ENCODE peak calls at places on chromosomes 6 and 20, in seven cellular contexts. A is ACHN; O is activated T-helper 9 cell treated with anti-CD3 and anti-CD28 coated beads, Interleukin-2, amount 50 U/mL, for 16 hours; Y is H54; K is activated T-helper 1 cell treated with Interleukin-2 at 50 U/mL for 16 hours; P is activated gamma-delta T cell treated with Interleukin-2 at 50 U/mL for 16 hours; V is left ventricle myocardium inferior. X is an unnamed sample.
A peak's percentile ranks its signal among the peaks of the same experiment; 100 is the strongest.

GRCh38 chr20:37202267-37202943 is 23.1 kb upstream of the MROH8 start:
- DNase-seq in P (no peak), V (no peak), Y (peak; percentile 65), A (peak; percentile 94), O (no peak), K (no peak), X (no peak)

GRCh38 chr6:47092249-47092648 is 50.1 kb upstream of the ADGRF1 start:
- DNase-seq in P (no peak), Y (no peak), V (no peak), K (no peak), A (no peak), O (no peak), X (peak; percentile 21)

GRCh38 chr6:36358235-36358915 is 21.7 kb upstream of the BNIP5 start:
- DNase-seq in O (no peak), A (no peak), Y (no peak), P (no peak), V (no peak), K (no peak), X (no peak)

GRCh38 chr6:167210375-167211295 is 52.9 kb upstream of the GPR31 start:
- DNase-seq in O (no peak), P (no peak), Y (no peak), A (no peak), V (no peak), K (no peak), X (no peak)

GRCh38 chr20:61372151-61373054 is 120.3 kb downstream of the CDH4 start:
- DNase-seq in Y (no peak), P (no peak), K (no peak), O (no peak), V (no peak), A (no peak), X (no peak)

GRCh38 chr6:119121367-119121766 is 42.9 kb upstream of the FAM184A start:
- DNase-seq in A (no peak), Y (no peak), V (no peak), O (no peak), P (no peak), K (no peak), X (no peak)

GRCh38 chr20:35564905-35565304 is 23.0 kb downstream of the ERGIC3 start:
- DNase-seq in V (no peak), O (no peak), K (no peak), A (no peak), Y (no peak), P (no peak), X (no peak)

GRCh38 chr6:142929751-142930358 is 15.1 kb downstream of the HIVEP2 start:
- DNase-seq in A (no peak), P (no peak), O (no peak), V (no peak), Y (no peak), K (no peak), X (no peak)

GRCh38 chr20:39631557-39631956 is 669.4 kb downstream of the DHX35 start:
- DNase-seq in O (no peak), K (no peak), P (no peak), V (no peak), Y (no peak), A (no peak), X (no peak)

GRCh38 chr6:593139-593906 is 63.6 kb downstream of the HUS1B start:
- DNase-seq in P (peak; percentile 64), A (peak; percentile 56), V (no peak), Y (peak; percentile 15), O (peak; percentile 35), K (peak; percentile 20), X (peak; percentile 58)

GRCh38 chr20:16063876-16064275 is 509.4 kb downstream of the KIF16B start:
- DNase-seq in Y (no peak), K (no peak), A (no peak), V (no peak), P (no peak), O (no peak), X (no peak)

GRCh38 chr6:48036316-48036715 is 74.7 kb downstream of the PTCHD4 start:
- DNase-seq in O (no peak), A (no peak), K (no peak), P (no peak), Y (no peak), V (no peak), X (no peak)

GRCh38 chr20:4713401-4713800 is 8.3 kb upstream of the PRND start:
- DNase-seq in A (no peak), V (no peak), K (no peak), P (no peak), Y (peak; percentile 61), O (no peak), X (no peak)

GRCh38 chr20:8721098-8721497 is 347.8 kb upstream of the PLCB4 start:
- DNase-seq in P (peak; percentile 8), K (no peak), A (peak; percentile 65), O (no peak), Y (no peak), V (peak; percentile 15), X (peak; percentile 37)

GRCh38 chr6:138188278-138188923 is 26.7 kb downstream of the ARFGEF3 start:
- DNase-seq in Y (no peak), P (no peak), A (no peak), K (no peak), O (no peak), V (no peak), X (no peak)

GRCh38 chr6:42714098-42714761 is 8.2 kb downstream of the PRPH2 start:
- DNase-seq in V (no peak), P (no peak), Y (no peak), K (no peak), O (no peak), A (no peak), X (no peak)

GRCh38 chr6:29011276-29011734 is 6.2 kb upstream of the ZNF311 start:
- DNase-seq in Y (peak; percentile 59), P (no peak), K (no peak), A (peak; percentile 57), O (no peak), V (no peak), X (no peak)

GRCh38 chr6:315921-316752 is 23.9 kb downstream of the DUSP22 start:
- DNase-seq in O (no peak), V (no peak), P (no peak), K (no peak), Y (no peak), A (no peak), X (no peak)

GRCh38 chr6:34093206-34093605 is 52.7 kb downstream of the GRM4 start:
- DNase-seq in O (no peak), A (no peak), Y (no peak), V (no peak), P (no peak), K (no peak), X (no peak)

GRCh38 chr20:47719625-47720024 is 65.7 kb downstream of the SULF2 start:
- DNase-seq in O (no peak), V (no peak), K (no peak), Y (no peak), P (no peak), A (no peak), X (no peak)

GRCh38 chr20:17818187-17818586 is 118.4 kb downstream of the BANF2 start:
- DNase-seq in Y (no peak), P (no peak), V (no peak), A (no peak), K (no peak), O (no peak), X (no peak)

GRCh38 chr6:52931351-52931750 is 21.9 kb upstream of the GSTA3 start:
- DNase-seq in A (no peak), P (no peak), O (no peak), Y (no peak), V (no peak), K (no peak), X (no peak)

GRCh38 chr6:23213193-23213592 is 643.8 kb downstream of the HDGFL1 start:
- DNase-seq in O (no peak), P (no peak), Y (no peak), K (no peak), A (no peak), V (no peak), X (no peak)

GRCh38 chr6:72873438-72873837 is 251.6 kb downstream of the KCNQ5 start:
- DNase-seq in O (no peak), P (no peak), V (no peak), Y (no peak), A (no peak), K (no peak), X (no peak)

GRCh38 chr20:25552977-25553376 is 32.4 kb downstream of the NINL start:
- DNase-seq in Y (no peak), A (no peak), K (no peak), O (no peak), V (no peak), P (no peak), X (no peak)

GRCh38 chr6:21997414-21998037 is 299.3 kb downstream of the PRL start:
- DNase-seq in P (no peak), Y (no peak), A (no peak), O (no peak), V (no peak), K (no peak), X (no peak)

GRCh38 chr6:32666420-32667300 is at the start of gene HLA-DQB1:
- DNase-seq in A (peak; percentile 77), O (peak; percentile 19), K (peak; percentile 17), P (peak; percentile 56), Y (peak; percentile 6), V (no peak), X (no peak)

GRCh38 chr20:62088258-62089127 is 22.8 kb upstream of the TAF4 start:
- DNase-seq in V (no peak), O (no peak), K (no peak), A (peak; percentile 25), Y (peak; percentile 62), P (no peak), X (no peak)